ENCODE peak calls at places on chromosome 1, in five cellular contexts. One of them, this sample, is unnamed.
A peak's percentile ranks its signal among the peaks of the same experiment; 100 is the strongest.

GRCh38 chr1:55143686-55144085 is 71.5 kb downstream of the USP24 start:
- DNase-seq in keratinocyte: no peak
- DNase-seq in cardiac muscle cell: no peak
- DNase-seq in suprapubic skin: no peak
- DNase-seq in fibroblast of lung: no peak
- DNase-seq in this sample: no peak

GRCh38 chr1:210910020-210910575 is 223.8 kb downstream of the KCNH1 start:
- DNase-seq in keratinocyte: no peak
- DNase-seq in cardiac muscle cell: no peak
- DNase-seq in suprapubic skin: no peak
- DNase-seq in fibroblast of lung: no peak
- DNase-seq in this sample: no peak

GRCh38 chr1:21665711-21666571 is 3.2 kb downstream of the RAP1GAP start:
- DNase-seq in keratinocyte: no peak
- DNase-seq in cardiac muscle cell: no peak
- DNase-seq in suprapubic skin: peak; percentile 74
- DNase-seq in fibroblast of lung: no peak
- DNase-seq in this sample: no peak

GRCh38 chr1:19730793-19731192 is 66.1 kb downstream of the HTR6 start:
- DNase-seq in keratinocyte: no peak
- DNase-seq in cardiac muscle cell: no peak
- DNase-seq in suprapubic skin: no peak
- DNase-seq in fibroblast of lung: no peak
- DNase-seq in this sample: no peak

GRCh38 chr1:61491497-61491896 is 233.4 kb downstream of the TM2D1 start:
- DNase-seq in keratinocyte: no peak
- DNase-seq in cardiac muscle cell: peak; percentile 85
- DNase-seq in suprapubic skin: no peak
- DNase-seq in fibroblast of lung: peak; percentile 4
- DNase-seq in this sample: peak; percentile 25

GRCh38 chr1:32684167-32684811 is 18.3 kb downstream of the SYNC start:
- DNase-seq in keratinocyte: no peak
- DNase-seq in cardiac muscle cell: peak; percentile 88
- DNase-seq in suprapubic skin: no peak
- DNase-seq in fibroblast of lung: peak; percentile 91
- DNase-seq in this sample: peak; percentile 27

GRCh38 chr1:905811-906531 is 17.8 kb upstream of the SAMD11 start:
- DNase-seq in keratinocyte: no peak
- DNase-seq in cardiac muscle cell: no peak
- DNase-seq in suprapubic skin: peak; percentile 77
- DNase-seq in fibroblast of lung: no peak
- DNase-seq in this sample: no peak

GRCh38 chr1:151199860-151200581 is 1.7 kb downstream of the PIP5K1A start:
- DNase-seq in keratinocyte: no peak
- DNase-seq in cardiac muscle cell: peak; percentile 90
- DNase-seq in suprapubic skin: no peak
- DNase-seq in fibroblast of lung: peak; percentile 80
- DNase-seq in this sample: peak; percentile 82

GRCh38 chr1:45205000-45205909 is 1.1 kb downstream of the ZSWIM5 start:
- DNase-seq in keratinocyte: no peak
- DNase-seq in cardiac muscle cell: peak; percentile 39
- DNase-seq in suprapubic skin: no peak
- DNase-seq in fibroblast of lung: peak; percentile 29
- DNase-seq in this sample: no peak

GRCh38 chr1:18653375-18653774 is 22.7 kb downstream of the PAX7 start:
- DNase-seq in keratinocyte: no peak
- DNase-seq in cardiac muscle cell: no peak
- DNase-seq in suprapubic skin: no peak
- DNase-seq in fibroblast of lung: no peak
- DNase-seq in this sample: no peak

GRCh38 chr1:4702927-4703326 is 48.5 kb downstream of the AJAP1 start:
- DNase-seq in keratinocyte: peak; percentile 98
- DNase-seq in cardiac muscle cell: peak; percentile 3
- DNase-seq in suprapubic skin: no peak
- DNase-seq in fibroblast of lung: no peak
- DNase-seq in this sample: peak; percentile 76

GRCh38 chr1:102902045-102902444 is 206.3 kb downstream of the COL11A1 start:
- DNase-seq in keratinocyte: no peak
- DNase-seq in cardiac muscle cell: no peak
- DNase-seq in suprapubic skin: no peak
- DNase-seq in fibroblast of lung: no peak
- DNase-seq in this sample: no peak

GRCh38 chr1:53431725-53432306 is 27.4 kb upstream of the DMRTB1 start:
- DNase-seq in keratinocyte: no peak
- DNase-seq in cardiac muscle cell: no peak
- DNase-seq in suprapubic skin: no peak
- DNase-seq in fibroblast of lung: no peak
- DNase-seq in this sample: no peak

GRCh38 chr1:21590116-21590905 is 78.8 kb downstream of the RAP1GAP start:
- DNase-seq in keratinocyte: no peak
- DNase-seq in cardiac muscle cell: no peak
- DNase-seq in suprapubic skin: no peak
- DNase-seq in fibroblast of lung: no peak
- DNase-seq in this sample: no peak

GRCh38 chr1:15833069-15833679 is 14.3 kb upstream of the SPEN start:
- DNase-seq in keratinocyte: no peak
- DNase-seq in cardiac muscle cell: no peak
- DNase-seq in suprapubic skin: peak; percentile 85
- DNase-seq in fibroblast of lung: peak; percentile 63
- DNase-seq in this sample: no peak

GRCh38 chr1:227889863-227890405 is 57.8 kb downstream of the WNT9A start:
- DNase-seq in keratinocyte: no peak
- DNase-seq in cardiac muscle cell: no peak
- DNase-seq in suprapubic skin: no peak
- DNase-seq in fibroblast of lung: no peak
- DNase-seq in this sample: no peak

GRCh38 chr1:166485620-166486019 is 318.8 kb upstream of the FAM78B start:
- DNase-seq in keratinocyte: no peak
- DNase-seq in cardiac muscle cell: no peak
- DNase-seq in suprapubic skin: no peak
- DNase-seq in fibroblast of lung: no peak
- DNase-seq in this sample: peak; percentile 11

GRCh38 chr1:87684194-87684593 is 355.5 kb downstream of the LMO4 start:
- DNase-seq in keratinocyte: no peak
- DNase-seq in cardiac muscle cell: peak; percentile 58
- DNase-seq in suprapubic skin: no peak
- DNase-seq in fibroblast of lung: peak; percentile 67
- DNase-seq in this sample: no peak
- H3K4me3 ChIP-seq in keratinocyte: no peak overlapping the region
- H3K4me3 ChIP-seq in cardiac muscle cell: no peak overlapping the region
- H3K4me3 ChIP-seq in suprapubic skin: peak overlapping the region; percentile 27
- H3K4me3 ChIP-seq in fibroblast of lung: peak overlapping the region; percentile 62
- H3K4me3 ChIP-seq in this sample: peak overlapping the region; percentile 24

DNA sequence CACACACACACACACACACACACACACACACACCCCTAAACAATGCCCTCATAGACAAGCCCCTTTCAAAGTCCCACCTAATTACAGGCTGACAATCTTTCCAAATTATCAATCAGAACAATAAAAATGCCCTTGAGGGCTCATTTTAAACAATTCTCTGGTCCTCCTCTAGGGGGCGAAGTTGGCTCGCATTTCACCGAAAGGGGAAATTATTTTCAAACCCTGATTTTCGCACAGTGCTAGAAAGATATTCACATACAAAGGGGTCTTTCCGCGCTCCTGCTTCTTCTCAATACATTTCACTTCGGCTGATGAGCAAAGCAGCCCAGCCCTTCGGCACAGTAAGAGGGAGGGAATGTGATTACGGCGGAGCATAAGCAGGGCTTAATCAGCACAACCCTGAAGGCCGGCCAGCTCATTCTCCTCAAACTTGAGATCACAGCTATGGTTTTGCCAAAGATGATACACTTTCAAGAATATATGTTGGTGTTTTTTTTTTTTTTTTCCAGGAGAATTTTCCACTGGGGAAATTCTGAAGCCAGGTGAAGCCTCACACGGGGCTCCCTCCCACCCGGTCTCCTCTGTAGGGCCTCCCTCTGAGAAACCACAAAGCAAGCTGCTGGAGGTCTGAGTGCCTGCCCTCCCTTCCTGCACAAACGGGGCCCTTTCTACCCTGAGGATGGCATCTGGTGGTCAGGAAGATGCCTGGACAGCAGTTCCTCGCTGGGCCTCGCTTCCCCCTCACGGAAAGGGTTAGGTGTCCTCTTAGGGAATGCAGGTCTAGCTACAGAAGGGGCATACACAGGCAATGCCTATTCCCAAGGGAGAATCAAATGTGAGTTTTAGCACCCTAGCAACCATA is 66.9 kb downstream of the GNG12 start:
- DNase-seq in keratinocyte: no peak
- DNase-seq in cardiac muscle cell: peak; percentile 80
- DNase-seq in suprapubic skin: no peak
- DNase-seq in fibroblast of lung: peak; percentile 82
- DNase-seq in this sample: peak; percentile 35
- H3K4me3 ChIP-seq in keratinocyte: no peak overlapping the region
- H3K4me3 ChIP-seq in cardiac muscle cell: no peak overlapping the region
- H3K4me3 ChIP-seq in suprapubic skin: peak overlapping the region; percentile 25
- H3K4me3 ChIP-seq in fibroblast of lung: no peak overlapping the region
- H3K4me3 ChIP-seq in this sample: peak overlapping the region; percentile 2

GRCh38 chr1:2837316-2837715 is 35.8 kb upstream of the TTC34 start:
- DNase-seq in keratinocyte: no peak
- DNase-seq in cardiac muscle cell: no peak
- DNase-seq in suprapubic skin: no peak
- DNase-seq in fibroblast of lung: no peak
- DNase-seq in this sample: no peak

GRCh38 chr1:2837823-2838222 is 36.3 kb upstream of the TTC34 start:
- DNase-seq in keratinocyte: no peak
- DNase-seq in cardiac muscle cell: no peak
- DNase-seq in suprapubic skin: no peak
- DNase-seq in fibroblast of lung: no peak
- DNase-seq in this sample: no peak

GRCh38 chr1:2836333-2836970 is 35.0 kb upstream of the TTC34 start:
- DNase-seq in keratinocyte: no peak
- DNase-seq in cardiac muscle cell: no peak
- DNase-seq in suprapubic skin: no peak
- DNase-seq in fibroblast of lung: no peak
- DNase-seq in this sample: no peak

GRCh38 chr1:2835650-2836159 is 34.2 kb upstream of the TTC34 start:
- DNase-seq in keratinocyte: no peak
- DNase-seq in cardiac muscle cell: no peak
- DNase-seq in suprapubic skin: no peak
- DNase-seq in fibroblast of lung: no peak
- DNase-seq in this sample: no peak

GRCh38 chr1:2840036-2840809 is 38.7 kb upstream of the TTC34 start:
- DNase-seq in keratinocyte: no peak
- DNase-seq in cardiac muscle cell: no peak
- DNase-seq in suprapubic skin: no peak
- DNase-seq in fibroblast of lung: no peak
- DNase-seq in this sample: no peak
- H3K4me3 ChIP-seq in keratinocyte: no peak overlapping the region
- H3K4me3 ChIP-seq in cardiac muscle cell: no peak overlapping the region
- H3K4me3 ChIP-seq in suprapubic skin: no peak overlapping the region
- H3K4me3 ChIP-seq in fibroblast of lung: no peak overlapping the region
- H3K4me3 ChIP-seq in this sample: no peak overlapping the region

GRCh38 chr1:215557504-215557903 is 9.6 kb upstream of the KCTD3 start:
- DNase-seq in keratinocyte: no peak
- DNase-seq in cardiac muscle cell: no peak
- DNase-seq in suprapubic skin: no peak
- DNase-seq in fibroblast of lung: no peak
- DNase-seq in this sample: no peak
- H3K4me3 ChIP-seq in keratinocyte: no peak overlapping the region
- H3K4me3 ChIP-seq in cardiac muscle cell: no peak overlapping the region
- H3K4me3 ChIP-seq in suprapubic skin: no peak overlapping the region
- H3K4me3 ChIP-seq in fibroblast of lung: no peak overlapping the region
- H3K4me3 ChIP-seq in this sample: no peak overlapping the region

DNA sequence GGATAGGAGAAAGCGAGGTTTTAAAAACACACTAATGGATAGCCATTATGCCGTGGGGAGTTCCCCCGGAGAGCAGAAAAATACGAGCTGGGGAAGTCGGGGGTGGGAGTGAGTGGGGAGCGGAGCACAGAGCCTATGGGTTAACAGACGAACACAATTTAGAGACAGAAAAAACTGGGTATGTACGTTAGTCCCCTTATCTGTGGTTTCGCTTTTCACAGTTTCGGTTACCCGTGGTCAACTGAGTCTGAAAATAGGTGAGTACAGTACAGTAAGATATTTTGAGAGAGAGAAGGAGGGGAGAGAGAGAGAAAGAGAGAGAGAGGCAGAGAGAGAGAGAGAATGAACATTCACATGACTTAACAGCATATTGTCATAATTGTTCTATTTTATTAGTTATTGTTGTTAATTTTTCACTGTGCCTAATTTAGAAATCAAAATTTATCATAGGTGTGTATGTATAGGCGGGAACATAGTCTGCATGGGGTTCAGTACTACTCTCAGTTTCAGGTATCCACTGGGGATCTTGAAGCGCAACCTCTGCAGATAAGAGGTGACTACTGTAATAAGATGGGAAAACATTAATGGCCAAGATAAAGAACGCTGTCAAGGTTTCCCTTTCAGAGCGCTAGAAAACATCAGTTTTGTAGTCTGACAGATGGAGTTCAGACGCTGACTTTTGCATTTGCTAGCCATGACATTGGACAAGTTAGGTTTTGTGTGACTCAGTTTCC is 125.6 kb upstream of the LMO4 start:
- DNase-seq in keratinocyte: no peak
- DNase-seq in cardiac muscle cell: no peak
- DNase-seq in suprapubic skin: no peak
- DNase-seq in fibroblast of lung: no peak
- DNase-seq in this sample: no peak
- H3K4me3 ChIP-seq in keratinocyte: no peak overlapping the region
- H3K4me3 ChIP-seq in cardiac muscle cell: no peak overlapping the region
- H3K4me3 ChIP-seq in suprapubic skin: no peak overlapping the region
- H3K4me3 ChIP-seq in fibroblast of lung: no peak overlapping the region
- H3K4me3 ChIP-seq in this sample: no peak overlapping the region

GRCh38 chr1:113982955-113983742 is 3.9 kb downstream of the OLFML3 start:
- DNase-seq in keratinocyte: no peak
- DNase-seq in cardiac muscle cell: no peak
- DNase-seq in suprapubic skin: no peak
- DNase-seq in fibroblast of lung: no peak
- DNase-seq in this sample: no peak
- H3K4me3 ChIP-seq in keratinocyte: no peak overlapping the region
- H3K4me3 ChIP-seq in cardiac muscle cell: no peak overlapping the region
- H3K4me3 ChIP-seq in suprapubic skin: peak overlapping the region; percentile 36
- H3K4me3 ChIP-seq in fibroblast of lung: peak overlapping the region; percentile 35
- H3K4me3 ChIP-seq in this sample: peak overlapping the region; percentile 21

DNA sequence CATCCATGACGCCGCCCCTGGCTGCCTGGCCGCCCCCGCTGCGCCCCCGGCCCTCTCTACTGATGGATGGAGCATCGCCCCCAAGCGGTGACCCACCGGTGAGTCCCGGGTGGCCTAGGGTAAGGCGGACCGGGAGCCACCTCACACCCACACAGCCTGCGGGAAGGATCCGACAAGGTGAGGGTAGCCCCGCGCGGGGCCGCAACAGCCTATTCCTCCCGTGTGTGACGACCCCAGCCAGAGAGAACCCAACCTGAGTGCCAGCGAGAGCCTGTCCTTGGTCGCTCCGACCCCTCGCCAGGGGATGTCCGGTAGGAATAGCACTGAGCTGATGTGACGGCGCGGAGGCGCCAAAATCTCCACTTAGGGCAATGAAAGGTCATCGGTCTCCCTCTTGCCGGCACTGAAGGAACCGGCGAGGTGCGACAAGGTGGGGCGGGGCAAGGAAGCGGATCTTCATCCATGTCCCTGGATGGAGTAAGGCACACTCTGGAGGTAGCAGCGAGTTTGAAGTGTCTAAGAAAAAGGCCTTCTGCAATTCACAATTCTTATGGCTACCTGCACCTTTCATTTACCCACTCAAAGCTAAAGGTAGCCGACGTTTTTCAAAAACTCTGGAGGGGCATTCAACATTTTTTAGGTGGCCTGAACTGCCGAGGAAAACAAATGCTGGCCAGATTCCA is 19.7 kb upstream of the CHIA start:
- DNase-seq in keratinocyte: no peak
- DNase-seq in cardiac muscle cell: no peak
- DNase-seq in suprapubic skin: no peak
- DNase-seq in fibroblast of lung: no peak
- DNase-seq in this sample: no peak
- H3K4me3 ChIP-seq in keratinocyte: no peak overlapping the region
- H3K4me3 ChIP-seq in cardiac muscle cell: no peak overlapping the region
- H3K4me3 ChIP-seq in suprapubic skin: no peak overlapping the region
- H3K4me3 ChIP-seq in fibroblast of lung: no peak overlapping the region
- H3K4me3 ChIP-seq in this sample: no peak overlapping the region

GRCh38 chr1:22872971-22873664 is 99.5 kb downstream of the LACTBL1 start:
- DNase-seq in keratinocyte: no peak
- DNase-seq in cardiac muscle cell: no peak
- DNase-seq in suprapubic skin: no peak
- DNase-seq in fibroblast of lung: no peak
- DNase-seq in this sample: no peak
- H3K4me3 ChIP-seq in keratinocyte: no peak overlapping the region
- H3K4me3 ChIP-seq in cardiac muscle cell: no peak overlapping the region
- H3K4me3 ChIP-seq in suprapubic skin: no peak overlapping the region
- H3K4me3 ChIP-seq in fibroblast of lung: no peak overlapping the region
- H3K4me3 ChIP-seq in this sample: no peak overlapping the region